ENCODE peak calls at places on chromosome 6, in six cellular contexts. B, D, I, R, L and O are unnamed samples.

GRCh38 chr6:31725502-31726350 is 2.6 kb downstream of the MPIG6B start:
- DNase-seq in D (no peak), L (no peak), I (no peak), R (no peak), B (peak; percentile 56), O (no peak)

GRCh38 chr6:167676666-167677421 is 149.9 kb upstream of the AFDN start:
- DNase-seq in D (no peak), R (no peak), L (no peak), I (no peak), B (no peak), O (no peak)

GRCh38 chr6:145214570-145214969 is 520.8 kb downstream of the EPM2A start:
- DNase-seq in D (peak; percentile 7), L (peak; percentile 50), R (peak; percentile 45), I (no peak), B (no peak), O (peak; percentile 3)

GRCh38 chr6:159973951-159974350 is 5.1 kb downstream of the IGF2R start:
- DNase-seq in R (peak; percentile 60), L (peak; percentile 23), I (no peak), B (no peak), D (no peak), O (no peak)

GRCh38 chr6:89921691-89922090 is 27.4 kb downstream of the GJA10 start:
- DNase-seq in L (no peak), B (no peak), I (no peak), R (no peak), D (no peak), O (no peak)

GRCh38 chr6:35310265-35310831 is 12.7 kb downstream of the DEF6 start:
- DNase-seq in B (no peak), I (no peak), L (no peak), R (no peak), D (no peak), O (no peak)

GRCh38 chr6:16511723-16512584 is 249.3 kb downstream of the ATXN1 start:
- DNase-seq in R (peak; percentile 70), B (no peak), I (no peak), D (no peak), L (no peak), O (no peak)

GRCh38 chr6:117547688-117548621 is 54.4 kb downstream of the GOPC start:
- DNase-seq in D (no peak), I (no peak), L (no peak), R (no peak), B (peak; percentile 42), O (no peak)

GRCh38 chr6:511488-512137 is 120.1 kb downstream of the IRF4 start:
- DNase-seq in R (no peak), B (no peak), D (no peak), L (no peak), I (no peak), O (no peak)

GRCh38 chr6:53679446-53679933 is 13.9 kb upstream of the KLHL31 start:
- DNase-seq in I (no peak), B (no peak), D (peak; percentile 8), L (peak; percentile 49), R (peak; percentile 24), O (no peak)

GRCh38 chr6:16296061-16296670 is 57.8 kb downstream of the GMPR start:
- DNase-seq in R (no peak), D (no peak), I (no peak), L (no peak), B (no peak), O (no peak)

GRCh38 chr6:7401103-7401502 is 11.5 kb downstream of the RIOK1 start:
- DNase-seq in B (no peak), D (no peak), R (no peak), I (no peak), L (no peak), O (no peak)

GRCh38 chr6:25366785-25367657 is 87.8 kb downstream of the CARMIL1 start:
- DNase-seq in L (no peak), D (no peak), R (peak; percentile 82), B (no peak), I (no peak), O (no peak)

GRCh38 chr6:71139249-71139648 is 149.4 kb upstream of the OGFRL1 start:
- DNase-seq in I (no peak), R (no peak), D (no peak), L (no peak), B (no peak), O (no peak)

GRCh38 chr6:46215777-46216176 is 45.0 kb upstream of the ENPP5 start:
- DNase-seq in I (no peak), L (no peak), R (no peak), D (no peak), B (no peak), O (no peak)

GRCh38 chr6:31186052-31186734 is 15.7 kb upstream of the POU5F1 start:
- DNase-seq in B (peak; percentile 61), R (no peak), I (no peak), D (no peak), L (no peak), O (no peak)

GRCh38 chr6:105855433-105855832 is 230.7 kb upstream of the PRDM1 start:
- DNase-seq in B (no peak), R (no peak), L (no peak), I (no peak), D (no peak), O (no peak)

GRCh38 chr6:169583867-169584541 is 117.8 kb downstream of the WDR27 start:
- DNase-seq in L (no peak), R (no peak), I (no peak), D (no peak), B (no peak), O (no peak)

DNA sequence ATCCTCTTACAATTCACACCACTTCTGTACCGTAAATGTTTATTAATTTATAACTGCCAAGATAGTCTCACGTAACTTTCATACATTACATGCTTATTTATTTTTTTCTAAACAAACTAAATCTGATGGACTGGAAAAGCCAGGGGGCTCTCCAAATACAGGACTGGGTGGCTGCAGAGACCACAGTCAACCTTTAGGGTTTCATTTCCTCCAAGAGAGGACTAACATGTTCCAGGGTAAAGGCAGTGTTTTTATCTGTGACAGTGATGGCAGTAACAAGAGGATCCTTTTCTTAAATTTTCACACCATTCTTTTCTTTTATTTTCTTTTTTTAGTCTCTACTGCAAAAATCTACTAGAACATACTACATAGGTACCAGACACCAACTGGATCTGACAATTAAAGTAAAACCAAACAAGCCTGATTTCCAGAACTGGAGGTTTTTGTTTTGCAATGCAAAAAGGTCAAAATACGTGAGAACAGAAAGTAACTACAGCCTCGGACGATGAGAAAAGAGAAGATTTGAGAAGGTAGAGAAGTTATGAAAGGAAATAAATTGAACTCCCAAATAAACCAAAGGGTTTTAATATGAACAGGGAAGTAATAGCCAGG is 1.2 kb downstream of the LMBRD1 start:
- DNase-seq in L (no peak), B (no peak), D (no peak), R (peak; percentile 21), I (no peak), O (no peak)
- TF ChIP-seq CTCF in L (no peak), B (peak; percentile 9), D (no peak), R (peak; percentile 24), I (no peak), O (no peak)

DNA sequence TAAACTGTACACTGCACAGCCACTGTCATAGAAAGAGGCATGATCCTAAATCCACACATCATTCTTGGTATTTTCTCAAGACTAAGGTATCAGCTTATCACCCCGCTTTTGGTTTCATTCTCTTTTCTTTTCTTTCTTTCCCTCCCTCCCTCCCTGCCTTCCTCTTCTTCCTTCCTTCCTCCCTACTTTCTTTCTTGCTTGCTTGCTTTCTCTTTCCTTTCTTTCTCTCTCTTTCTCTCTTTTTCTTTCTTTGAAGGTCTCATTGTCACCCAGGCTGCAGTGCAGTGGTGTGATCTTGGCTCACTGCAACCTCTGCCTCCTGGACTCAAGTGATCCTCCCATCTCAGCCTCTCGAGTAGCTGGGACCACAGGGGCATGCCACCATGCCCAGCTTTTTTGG is 81.1 kb downstream of the MAP7 start:
- DNase-seq in L (no peak), R (no peak), I (no peak), D (no peak), B (no peak), O (no peak)
- TF ChIP-seq CTCF in L (no peak), R (no peak), I (no peak), D (no peak), B (no peak), O (no peak)

GRCh38 chr6:135322427-135323201 is 141.5 kb downstream of the MYB start:
- DNase-seq in I (no peak), B (no peak), R (peak; percentile 64), L (no peak), D (no peak), O (no peak)

GRCh38 chr6:135319819-135320218 is 138.7 kb downstream of the MYB start:
- DNase-seq in B (no peak), I (no peak), L (no peak), D (no peak), R (no peak), O (no peak)

GRCh38 chr6:135318728-135319469 is 137.8 kb downstream of the MYB start:
- DNase-seq in R (no peak), B (no peak), L (no peak), I (no peak), D (no peak), O (no peak)

GRCh38 chr6:135323202-135323668 is 142.1 kb downstream of the MYB start:
- DNase-seq in R (peak; percentile 12), D (no peak), L (no peak), I (no peak), B (no peak), O (no peak)

DNA sequence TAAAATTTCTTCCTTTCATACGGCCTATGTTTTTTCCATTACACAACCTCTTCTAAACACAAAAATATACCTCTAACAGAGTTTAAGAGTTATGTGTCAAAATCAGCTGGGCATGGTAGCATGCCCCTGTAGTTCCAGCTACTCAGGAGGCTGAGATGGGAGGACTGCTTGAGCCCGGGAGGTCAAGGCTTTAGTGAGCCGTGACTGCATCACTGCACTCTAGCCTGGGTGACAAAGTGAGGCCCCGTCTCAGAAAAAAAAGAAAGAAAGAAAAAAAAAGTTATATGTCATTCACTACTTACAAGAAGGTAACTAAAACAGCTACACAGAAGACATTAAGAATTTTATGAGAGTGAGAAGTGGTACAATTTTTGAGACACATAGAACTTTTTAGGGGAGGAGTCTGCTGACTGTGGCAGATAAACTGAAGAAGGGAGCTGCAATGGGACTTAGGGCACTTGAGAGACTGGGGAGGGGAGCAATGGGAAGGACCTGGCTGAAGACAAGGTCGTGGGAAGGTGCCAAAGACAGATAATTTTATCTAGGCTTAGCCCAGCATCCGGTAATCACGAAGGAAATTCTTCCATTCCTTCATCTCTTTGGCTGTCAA is 140.0 kb downstream of the MYB start:
- DNase-seq in L (no peak), B (no peak), R (no peak), I (no peak), D (no peak), O (no peak)
- TF ChIP-seq CTCF in L (no peak), B (no peak), R (no peak), I (no peak), D (no peak), O (no peak)

DNA sequence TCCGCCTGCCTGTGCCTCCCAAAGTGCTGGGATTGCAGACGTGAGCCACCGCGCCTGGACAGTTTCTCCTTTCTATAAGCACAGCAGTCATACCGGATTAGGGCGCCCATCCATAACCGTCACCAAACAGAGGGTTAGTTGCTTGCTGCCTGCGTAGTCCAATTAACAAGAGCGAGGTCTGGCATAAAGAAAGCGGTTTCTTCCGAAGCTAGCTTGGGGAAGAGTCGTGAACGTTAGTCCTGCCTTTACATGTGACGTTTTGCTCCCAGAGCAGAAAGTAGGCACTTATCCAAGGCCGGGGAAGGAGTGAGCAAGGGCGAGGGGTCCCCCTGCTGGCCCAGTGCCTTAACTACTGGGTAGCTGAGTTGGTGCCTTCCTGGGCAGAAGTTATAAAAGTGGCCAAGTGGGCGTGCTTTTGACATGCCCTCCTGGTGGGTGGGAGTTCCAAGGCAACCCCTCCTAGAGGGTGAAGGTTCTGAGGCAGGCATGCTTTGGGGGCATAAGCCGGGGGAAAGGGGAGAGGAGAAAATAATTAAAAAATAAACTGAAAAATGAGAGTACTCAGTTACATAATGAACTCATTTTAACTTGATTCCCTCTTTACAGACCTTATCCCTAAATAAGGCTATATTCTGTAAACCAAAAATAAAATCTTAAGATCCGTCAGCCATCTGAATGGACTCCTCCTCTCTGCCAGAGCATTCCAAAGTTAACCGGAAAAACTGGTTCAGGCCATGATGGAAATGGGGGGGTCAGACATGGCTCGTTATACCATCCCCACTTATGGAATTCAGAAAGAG is 88.0 kb downstream of the FAM217A start:
- DNase-seq in I (peak; percentile 87), B (peak; percentile 90), D (peak; percentile 90), R (peak; percentile 71), L (peak; percentile 85), O (peak; percentile 86)
- TF ChIP-seq CTCF in I (peak; percentile 91), B (peak; percentile 88), D (peak; percentile 73), R (peak; percentile 83), L (peak; percentile 97), O (peak; percentile 85)